ENCODE peak calls at places on chromosomes 13 and 19, in ten cellular contexts. X, J, G, A, Q, Z, V, K, T and E are unnamed samples.

GRCh38 chr19:33394723-33395560 is 21.4 kb downstream of the CEBPG start:
- DNase-seq in X (no peak), J (no peak), G (no peak), A (no peak), Q (no peak), Z (no peak), V (no peak), K (no peak), T (no peak), E (no peak)

GRCh38 chr13:32581177-32581786 is 5.0 kb upstream of the PDS5B start:
- DNase-seq in X (no peak), J (no peak), G (no peak), A (peak; percentile 24), Q (no peak), Z (no peak), V (peak; percentile 14), K (peak; percentile 43), T (peak; percentile 30), E (no peak)

GRCh38 chr19:3699071-3699740 is 1.1 kb downstream of the PIP5K1C start:
- DNase-seq in X (no peak), J (no peak), G (no peak), A (no peak), Q (no peak), Z (peak; percentile 77), V (no peak), K (peak; percentile 76), T (peak; percentile 60), E (peak; percentile 45)

GRCh38 chr13:100875392-100876043 is 200.9 kb upstream of the TMTC4 start:
- DNase-seq in X (no peak), J (no peak), G (peak; percentile 62), A (no peak), Q (peak; percentile 90), Z (no peak), V (no peak), K (peak; percentile 96), T (peak; percentile 92), E (no peak)

GRCh38 chr19:58572818-58573657 is at the start of gene MZF1:
- DNase-seq in X (peak; percentile 100), J (no peak), G (peak; percentile 100), A (peak; percentile 98), Q (peak; percentile 100), Z (peak; percentile 100), V (no peak), K (peak; percentile 100), T (peak; percentile 100), E (peak; percentile 100)

GRCh38 chr13:27927444-27928352 is 7.9 kb downstream of the PDX1 start:
- DNase-seq in X (no peak), J (no peak), G (no peak), A (no peak), Q (no peak), Z (no peak), V (no peak), K (no peak), T (no peak), E (no peak)

GRCh38 chr13:100139822-100140221 is 50.9 kb downstream of the PCCA start:
- DNase-seq in X (no peak), J (no peak), G (no peak), A (no peak), Q (peak; percentile 38), Z (no peak), V (no peak), K (peak; percentile 39), T (peak; percentile 8), E (no peak)

GRCh38 chr19:3798137-3798536 is 12.0 kb upstream of the MATK start:
- DNase-seq in X (no peak), J (no peak), G (no peak), A (no peak), Q (no peak), Z (no peak), V (no peak), K (no peak), T (no peak), E (no peak)

GRCh38 chr13:30409911-30410704 is 12.2 kb upstream of the UBE2L5 start:
- DNase-seq in X (no peak), J (no peak), G (no peak), A (no peak), Q (no peak), Z (peak; percentile 62), V (no peak), K (peak; percentile 84), T (peak; percentile 77), E (peak; percentile 72)

GRCh38 chr19:14786421-14786851 is 8.1 kb upstream of the ADGRE2 start:
- DNase-seq in X (no peak), J (no peak), G (no peak), A (no peak), Q (no peak), Z (no peak), V (no peak), K (peak; percentile 17), T (peak; percentile 19), E (no peak)

GRCh38 chr19:9917322-9917721 is 19.0 kb downstream of the OLFM2 start:
- DNase-seq in X (no peak), J (no peak), G (no peak), A (peak; percentile 81), Q (no peak), Z (no peak), V (no peak), K (peak; percentile 70), T (peak; percentile 64), E (peak; percentile 24)

GRCh38 chr13:83162493-83162892 is 719.8 kb downstream of the SLITRK1 start:
- DNase-seq in X (no peak), J (no peak), G (no peak), A (no peak), Q (no peak), Z (no peak), V (no peak), K (peak; percentile 11), T (no peak), E (no peak)

GRCh38 chr13:51453959-51454703 is 1.3 kb upstream of the INTS6 start:
- DNase-seq in X (no peak), J (no peak), G (no peak), A (peak; percentile 43), Q (no peak), Z (no peak), V (no peak), K (peak; percentile 31), T (peak; percentile 31), E (peak; percentile 35)

GRCh38 chr13:90717451-90717936 is 630.0 kb upstream of the MIR17HG start:
- DNase-seq in X (no peak), J (no peak), G (no peak), A (no peak), Q (no peak), Z (no peak), V (no peak), K (peak; percentile 74), T (peak; percentile 77), E (no peak)

GRCh38 chr13:47188802-47189201 is 291.9 kb upstream of the HTR2A start:
- DNase-seq in X (no peak), J (no peak), G (no peak), A (no peak), Q (no peak), Z (no peak), V (no peak), K (peak; percentile 69), T (peak; percentile 61), E (no peak)

GRCh38 chr13:61600360-61601033 is 184.8 kb upstream of the PCDH20 start:
- DNase-seq in X (no peak), J (no peak), G (no peak), A (no peak), Q (no peak), Z (no peak), V (no peak), K (no peak), T (no peak), E (no peak)

GRCh38 chr13:42991892-42992584 is at the start of gene EPSTI1:
- DNase-seq in X (peak; percentile 68), J (no peak), G (no peak), A (no peak), Q (no peak), Z (peak; percentile 81), V (no peak), K (peak; percentile 82), T (peak; percentile 90), E (peak; percentile 68)

GRCh38 chr13:46492946-46493345 is 60.0 kb upstream of the LRCH1 start:
- DNase-seq in X (no peak), J (no peak), G (peak; percentile 12), A (peak; percentile 46), Q (no peak), Z (no peak), V (peak; percentile 24), K (peak; percentile 61), T (peak; percentile 51), E (no peak)

GRCh38 chr13:33494596-33495214 is 209.2 kb upstream of the STARD13 start:
- DNase-seq in X (no peak), J (no peak), G (peak; percentile 81), A (no peak), Q (peak; percentile 84), Z (peak; percentile 49), V (no peak), K (peak; percentile 96), T (peak; percentile 95), E (no peak)

GRCh38 chr13:20824762-20825161 is 51.0 kb upstream of the EEF1AKMT1 start:
- DNase-seq in X (no peak), J (no peak), G (no peak), A (no peak), Q (no peak), Z (no peak), V (no peak), K (peak; percentile 80), T (peak; percentile 81), E (no peak)

GRCh38 chr13:48236528-48237353 is 3.7 kb downstream of the ITM2B start:
- DNase-seq in X (no peak), J (no peak), G (no peak), A (peak; percentile 22), Q (no peak), Z (no peak), V (no peak), K (no peak), T (no peak), E (no peak)

GRCh38 chr19:15249560-15249874 is 17.3 kb upstream of the EPHX3 start:
- DNase-seq in X (no peak), J (no peak), G (no peak), A (no peak), Q (no peak), Z (no peak), V (no peak), K (no peak), T (no peak), E (no peak)

GRCh38 chr13:90918551-90918950 is 428.9 kb upstream of the MIR17HG start:
- DNase-seq in X (no peak), J (no peak), G (no peak), A (no peak), Q (no peak), Z (no peak), V (no peak), K (no peak), T (no peak), E (no peak)

GRCh38 chr13:27264181-27264580 is 6.4 kb upstream of the RASL11A start:
- DNase-seq in X (no peak), J (no peak), G (no peak), A (peak; percentile 80), Q (peak; percentile 63), Z (no peak), V (peak; percentile 30), K (peak; percentile 53), T (no peak), E (no peak)

GRCh38 chr13:111115051-111115840 is at the start of gene ARHGEF7:
- DNase-seq in X (no peak), J (no peak), G (no peak), A (no peak), Q (no peak), Z (no peak), V (peak; percentile 37), K (peak; percentile 19), T (peak; percentile 17), E (peak; percentile 45)

GRCh38 chr13:91115776-91116175 is 231.7 kb upstream of the MIR17HG start:
- DNase-seq in X (no peak), J (no peak), G (no peak), A (no peak), Q (no peak), Z (no peak), V (no peak), K (no peak), T (no peak), E (no peak)

GRCh38 chr13:100234006-100234405 is 145.1 kb downstream of the PCCA start:
- DNase-seq in X (no peak), J (no peak), G (no peak), A (no peak), Q (no peak), Z (no peak), V (peak; percentile 51), K (no peak), T (no peak), E (no peak)

GRCh38 chr13:112346173-112346898 is 29.8 kb upstream of the SPACA7 start:
- DNase-seq in X (no peak), J (peak; percentile 86), G (no peak), A (peak; percentile 31), Q (no peak), Z (no peak), V (peak; percentile 86), K (no peak), T (peak; percentile 5), E (no peak)